ENCODE peak calls at places on chromosomes 3 and 15, in seven cellular contexts. C is fibroblast of pulmonary artery, R is bronchial epithelial cell, I is GM06990, G is cardiac fibroblast, U is foreskin fibroblast, B is adrenal gland. T is an unnamed sample.

GRCh38 chr3:149371001-149371722 is 6.3 kb downstream of the TM4SF1 start:
- DNase-seq in U (peak; percentile 61), G (peak; percentile 64), I (no peak), R (peak; percentile 90), B (no peak), C (peak; percentile 84), T (no peak)

GRCh38 chr15:26690778-26691177 is 82.1 kb downstream of the GABRB3 start:
- DNase-seq in B (no peak), I (no peak), G (no peak), R (no peak), C (no peak), U (no peak), T (no peak)

GRCh38 chr15:51494411-51495314 is 127.9 kb downstream of the DMXL2 start:
- DNase-seq in R (peak; percentile 90), C (peak; percentile 50), B (no peak), G (peak; percentile 33), I (no peak), U (no peak), T (peak; percentile 19)

GRCh38 chr3:4340411-4341335 is 37.5 kb downstream of the SETMAR start:
- DNase-seq in G (peak; percentile 71), R (no peak), B (no peak), U (no peak), I (no peak), C (peak; percentile 63), T (no peak)

GRCh38 chr15:100910556-100910955 is 8.6 kb upstream of the LRRK1 start:
- DNase-seq in I (no peak), G (no peak), R (no peak), U (no peak), C (no peak), B (no peak), T (no peak)

GRCh38 chr3:4494807-4495200 is 1.7 kb downstream of the ITPR1 start:
- DNase-seq in U (no peak), C (no peak), B (no peak), G (no peak), R (no peak), I (no peak), T (no peak)

GRCh38 chr3:196563721-196564225 is 4.6 kb downstream of the WDR53 start:
- DNase-seq in B (no peak), U (peak; percentile 13), R (peak; percentile 83), I (no peak), C (peak; percentile 56), G (peak; percentile 17), T (no peak)

GRCh38 chr3:111246967-111247760 is 175.5 kb downstream of the NECTIN3 start:
- DNase-seq in B (no peak), R (peak; percentile 98), I (no peak), G (peak; percentile 29), U (peak; percentile 94), C (peak; percentile 65), T (peak; percentile 83)

GRCh38 chr15:45884289-45884688 is 249.5 kb downstream of the SQOR start:
- DNase-seq in G (no peak), U (no peak), I (no peak), R (no peak), B (no peak), C (no peak), T (no peak)

GRCh38 chr3:178170698-178171535 is 365.3 kb upstream of the KCNMB2 start:
- DNase-seq in U (peak; percentile 89), R (peak; percentile 91), B (no peak), G (peak; percentile 93), C (peak; percentile 97), I (no peak), T (peak; percentile 77)

GRCh38 chr3:108342829-108343478 is 46.6 kb downstream of the HHLA2 start:
- DNase-seq in C (peak; percentile 77), I (peak; percentile 59), U (peak; percentile 48), G (peak; percentile 71), B (no peak), R (peak; percentile 47), T (no peak)

GRCh38 chr3:4748127-4748526 is 231.1 kb upstream of the BHLHE40 start:
- DNase-seq in U (no peak), B (no peak), G (no peak), R (no peak), C (no peak), I (no peak), T (no peak)

GRCh38 chr3:13769422-13769821 is 110.4 kb downstream of the WNT7A start:
- DNase-seq in B (no peak), I (no peak), R (no peak), G (no peak), C (no peak), U (no peak), T (no peak)

GRCh38 chr3:3772920-3773319 is 26.3 kb upstream of the LRRN1 start:
- DNase-seq in B (peak; percentile 6), I (no peak), C (no peak), R (no peak), U (no peak), G (no peak), T (no peak)

GRCh38 chr15:95741830-95742229 is 588.7 kb upstream of the NR2F2 start:
- DNase-seq in G (no peak), C (no peak), R (no peak), I (no peak), U (no peak), B (no peak), T (no peak)
- H3K4me3 ChIP-seq in G (no peak overlapping the region), C (no peak overlapping the region), R (no peak overlapping the region), I (no peak overlapping the region), U (no peak overlapping the region), B (no peak overlapping the region), T (no peak overlapping the region)

DNA sequence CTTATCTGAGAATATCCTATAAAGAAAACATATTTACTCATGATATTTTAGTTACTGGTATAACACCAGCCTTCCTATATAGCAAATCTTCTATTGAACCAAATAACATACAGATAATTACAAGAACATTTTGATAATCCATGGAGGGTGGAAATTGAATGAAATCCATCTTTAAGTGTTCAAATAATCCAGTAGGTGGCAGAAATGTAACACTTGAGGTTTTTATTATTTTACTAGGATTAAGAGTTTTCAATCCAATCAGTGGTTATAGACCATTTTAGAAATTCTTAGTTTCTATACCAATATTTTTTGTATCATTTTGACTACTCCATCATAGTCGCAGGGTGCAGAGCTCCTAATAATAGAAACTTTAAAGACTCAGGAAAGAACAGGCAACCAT is 101.9 kb upstream of the KCNH8 start:
- DNase-seq in U (no peak), B (no peak), I (no peak), R (no peak), C (peak; percentile 3), G (no peak), T (no peak)
- TF ChIP-seq CTCF in U (no peak), B (no peak), I (peak; percentile 18), R (no peak), C (no peak), G (no peak), T (no peak)

GRCh38 chr15:55277116-55277564 is 12.5 kb downstream of the RAB27A start:
- DNase-seq in U (no peak), I (peak; percentile 60), B (no peak), R (no peak), G (no peak), C (peak; percentile 33), T (no peak)
- H3K4me3 ChIP-seq in U (no peak overlapping the region), I (no peak overlapping the region), B (no peak overlapping the region), R (no peak overlapping the region), G (no peak overlapping the region), C (no peak overlapping the region), T (no peak overlapping the region)

GRCh38 chr3:170180952-170181876 is at the start of gene PHC3:
- DNase-seq in B (peak; percentile 94), R (peak; percentile 83), I (peak; percentile 97), G (peak; percentile 92), C (peak; percentile 90), U (peak; percentile 97), T (peak; percentile 24)
- TF ChIP-seq CTCF in B (no peak), R (no peak), I (no peak), G (no peak), C (no peak), U (no peak), T (no peak)

DNA sequence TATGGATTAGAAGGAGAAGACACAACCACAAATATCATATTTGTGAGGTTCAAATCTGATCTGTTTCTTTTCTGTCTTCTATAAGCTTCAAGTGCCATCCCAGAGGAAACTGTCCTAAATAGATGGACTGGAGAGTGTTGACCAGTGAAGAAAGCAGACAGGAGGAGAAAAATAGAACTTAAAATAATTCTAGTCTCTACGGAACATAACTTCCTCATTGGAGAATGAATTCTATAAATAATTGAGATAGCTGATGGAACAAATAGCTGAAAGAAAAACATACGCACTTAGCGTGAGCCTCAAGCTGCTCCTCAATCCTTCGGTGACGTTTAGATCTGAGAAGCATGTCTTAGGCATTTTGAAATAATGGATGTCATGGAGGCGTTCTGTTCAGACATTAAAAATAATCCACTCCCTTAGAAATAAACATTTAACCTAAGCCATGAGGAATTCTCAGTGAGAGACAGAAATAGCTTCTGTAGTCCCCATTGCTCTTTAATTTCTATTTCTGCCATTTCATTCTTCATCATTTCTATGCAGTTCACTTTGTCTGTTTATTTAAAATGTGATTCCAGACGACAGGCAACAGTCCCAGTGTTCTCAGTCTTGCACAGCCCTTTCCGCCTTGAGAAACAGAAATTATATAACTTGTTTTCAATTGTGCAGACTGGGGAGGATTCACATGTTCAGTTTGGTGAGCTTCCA is 97.2 kb downstream of the NR1D2 start:
- DNase-seq in C (peak; percentile 29), B (no peak), I (no peak), R (no peak), G (peak; percentile 50), U (peak; percentile 43), T (no peak)
- H3K4me3 ChIP-seq in C (no peak overlapping the region), B (no peak overlapping the region), I (no peak overlapping the region), R (no peak overlapping the region), G (no peak overlapping the region), U (no peak overlapping the region), T (no peak overlapping the region)